ENCODE peak calls at places on chromosomes 2 and 18, in four cellular contexts. Q is HepG2, Y is K562, A is GM12878. V is an unnamed sample.

GRCh38 chr2:43136862-43137261 is 89.5 kb downstream of the ZFP36L2 start:
- DNase-seq in A (no peak), Q (no peak), Y (no peak), V (no peak)

GRCh38 chr2:140117371-140117770 is 1337.2 kb upstream of the NXPH2 start:
- DNase-seq in Q (no peak), A (no peak), Y (no peak), V (no peak)

GRCh38 chr18:43563780-43564179 is 286.5 kb upstream of the SYT4 start:
- DNase-seq in Y (no peak), Q (peak), A (no peak), V (no peak)

GRCh38 chr18:31680836-31681568 is 3.4 kb downstream of the B4GALT6 start:
- DNase-seq in A (no peak), Q (no peak), Y (peak), V (no peak)

GRCh38 chr2:176494949-176495353 is 225.7 kb downstream of the MTX2 start:
- DNase-seq in Q (no peak), A (no peak), Y (no peak), V (no peak)

GRCh38 chr2:22360735-22361374 is 1024.1 kb upstream of the KLHL29 start:
- DNase-seq in Q (no peak), Y (no peak), A (no peak), V (no peak)

GRCh38 chr18:39774957-39775582 is 2180.0 kb upstream of the PIK3C3 start:
- DNase-seq in A (no peak), Y (no peak), Q (no peak), V (no peak)

GRCh38 chr2:120686511-120687168 is 49.0 kb upstream of the GLI2 start:
- DNase-seq in Q (no peak), Y (peak), A (no peak), V (peak)

GRCh38 chr18:9716375-9716774 is 8.3 kb downstream of the RAB31 start:
- DNase-seq in Q (no peak), Y (no peak), A (no peak), V (no peak)

GRCh38 chr2:144012304-144012703 is 507.6 kb downstream of the ZEB2 start:
- DNase-seq in Q (no peak), Y (no peak), A (no peak), V (no peak)

GRCh38 chr2:186059096-186059495 is 320.5 kb downstream of the FSIP2 start:
- DNase-seq in Y (no peak), A (no peak), Q (no peak), V (no peak)

GRCh38 chr2:105294844-105295481 is 34.6 kb downstream of the TGFBRAP1 start:
- DNase-seq in Q (peak), A (no peak), Y (peak), V (peak)

GRCh38 chr2:181891258-181891965 is at the start of gene ITPRID2:
- DNase-seq in Q (peak), Y (peak), A (no peak), V (peak)

GRCh38 chr2:108637304-108637669 is 82.0 kb upstream of the RANBP2 start:
- DNase-seq in Y (peak), A (peak), Q (peak), V (no peak)

GRCh38 chr2:60852282-60852860 is 29.0 kb upstream of the REL start:
- DNase-seq in Q (no peak), Y (no peak), A (no peak), V (no peak)

GRCh38 chr18:10453885-10454772 is at the start of gene APCDD1:
- DNase-seq in Y (no peak), A (no peak), Q (peak), V (peak)

GRCh38 chr18:7535436-7536190 is 31.5 kb upstream of the PTPRM start:
- DNase-seq in Q (no peak), A (no peak), Y (no peak), V (no peak)

GRCh38 chr2:66781804-66782203 is 346.9 kb downstream of the MEIS1 start:
- DNase-seq in Y (no peak), Q (no peak), A (no peak), V (no peak)

GRCh38 chr2:55364189-55365055 is 55.2 kb downstream of the CCDC88A start:
- DNase-seq in Y (no peak), Q (no peak), A (no peak), V (no peak)

GRCh38 chr2:135744761-135745314 is 3.2 kb downstream of the UBXN4 start:
- DNase-seq in Q (peak), A (no peak), Y (peak), V (peak)

GRCh38 chr2:137677466-137677865 is 286.8 kb upstream of the HNMT start:
- DNase-seq in Q (no peak), Y (no peak), A (no peak), V (no peak)

GRCh38 chr18:45255142-45255890 is 360.0 kb upstream of the SLC14A2 start:
- DNase-seq in A (no peak), Y (no peak), Q (no peak), V (no peak)

GRCh38 chr2:44753552-44754285 is 187.8 kb upstream of the SIX3 start:
- DNase-seq in A (peak), Y (no peak), Q (no peak), V (no peak)

GRCh38 chr2:74418312-74418711 is 3.1 kb downstream of the C2orf81 start:
- DNase-seq in Y (no peak), Q (no peak), A (no peak), V (no peak)

GRCh38 chr2:68284896-68285295 is 32.6 kb upstream of the PPP3R1 start:
- DNase-seq in Y (no peak), A (no peak), Q (no peak), V (no peak)

GRCh38 chr2:4501525-4501924 is 798.1 kb downstream of the DCDC2C start:
- DNase-seq in Y (no peak), A (no peak), Q (no peak), V (no peak)

GRCh38 chr2:98459776-98460175 is 15.1 kb downstream of the INPP4A start:
- DNase-seq in Y (no peak), Q (no peak), A (no peak), V (no peak)

GRCh38 chr2:143615617-143616016 is 486.4 kb downstream of the ARHGAP15 start:
- DNase-seq in Y (no peak), A (no peak), Q (no peak), V (no peak)

GRCh38 chr2:41935806-41936205 is 112.0 kb upstream of the PKDCC start:
- DNase-seq in A (no peak), Q (no peak), Y (no peak), V (no peak)

GRCh38 chr2:47513981-47514520 is 111.1 kb downstream of the MSH2 start:
- DNase-seq in A (no peak), Y (no peak), Q (no peak), V (no peak)

GRCh38 chr2:9139491-9140443 is 66.8 kb upstream of the ASAP2 start:
- DNase-seq in A (no peak), Q (peak), Y (peak), V (peak)

GRCh38 chr18:10032331-10032979 is 118.6 kb downstream of the VAPA start:
- DNase-seq in Y (no peak), A (no peak), Q (no peak), V (peak)

GRCh38 chr2:136051001-136051724 is 65.7 kb upstream of the DARS1 start:
- DNase-seq in A (no peak), Q (no peak), Y (no peak), V (no peak)

GRCh38 chr2:159584796-159585195 is 31.6 kb downstream of the BAZ2B start:
- DNase-seq in Q (no peak), A (no peak), Y (no peak), V (no peak)

GRCh38 chr2:219125886-219126270 is 34.7 kb downstream of the NHEJ1 start:
- DNase-seq in Y (no peak), Q (no peak), A (no peak), V (no peak)

GRCh38 chr2:137969418-137969765 is 5.1 kb downstream of the HNMT start:
- DNase-seq in Q (no peak), Y (no peak), A (no peak), V (no peak)

GRCh38 chr2:111121028-111121872 is 536 bp downstream of the BCL2L11 start:
- DNase-seq in A (no peak), Q (peak), Y (peak), V (peak)

GRCh38 chr18:30094556-30094955 is 948.0 kb downstream of the DSC3 start:
- DNase-seq in A (no peak), Q (no peak), Y (no peak), V (no peak)

GRCh38 chr18:13377496-13377895 is 158.9 kb downstream of the LDLRAD4 start:
- DNase-seq in Q (no peak), A (no peak), Y (no peak), V (no peak)

GRCh38 chr2:28394331-28394877 is 1.7 kb downstream of the FOSL2 start:
- DNase-seq in Y (no peak), Q (no peak), A (no peak), V (no peak)
- TF ChIP-seq CREB1 in Y (no peak), Q (no peak), A (no peak), V (no peak)

DNA sequence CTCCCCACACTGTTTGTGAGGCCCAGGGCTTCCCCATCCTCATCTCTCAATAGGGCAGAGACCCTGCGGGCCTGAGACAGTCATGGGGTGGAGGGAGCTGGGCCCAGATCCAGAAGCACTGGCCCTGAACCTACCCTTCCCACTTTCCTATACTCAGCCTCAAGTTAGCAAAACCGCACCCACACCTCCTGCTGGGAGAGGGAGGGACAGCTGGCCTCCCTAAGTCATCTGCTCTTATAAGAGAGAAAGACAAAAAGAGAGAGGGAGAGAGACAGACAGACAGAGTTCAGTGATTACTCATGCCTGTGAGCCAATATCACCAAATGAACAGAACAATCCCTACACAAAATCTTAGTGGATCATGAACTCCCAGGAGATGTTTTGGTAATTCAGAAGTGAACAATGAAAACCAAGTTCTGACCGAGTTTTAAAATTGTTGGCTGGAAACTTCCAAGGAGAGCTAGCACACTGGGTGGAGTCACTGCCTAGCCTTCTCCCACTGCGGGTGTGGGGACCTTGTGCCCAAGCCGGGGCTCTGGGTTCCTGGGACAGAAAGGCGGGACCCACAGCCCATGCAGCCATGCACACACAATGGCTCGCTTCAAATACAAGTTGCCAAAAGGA is 130.5 kb downstream of the PXDN start:
- DNase-seq in A (no peak), Q (no peak), Y (no peak), V (no peak)
- TF ChIP-seq CBFB in A (no peak), Q (no peak), Y (no peak), V (no peak)

DNA sequence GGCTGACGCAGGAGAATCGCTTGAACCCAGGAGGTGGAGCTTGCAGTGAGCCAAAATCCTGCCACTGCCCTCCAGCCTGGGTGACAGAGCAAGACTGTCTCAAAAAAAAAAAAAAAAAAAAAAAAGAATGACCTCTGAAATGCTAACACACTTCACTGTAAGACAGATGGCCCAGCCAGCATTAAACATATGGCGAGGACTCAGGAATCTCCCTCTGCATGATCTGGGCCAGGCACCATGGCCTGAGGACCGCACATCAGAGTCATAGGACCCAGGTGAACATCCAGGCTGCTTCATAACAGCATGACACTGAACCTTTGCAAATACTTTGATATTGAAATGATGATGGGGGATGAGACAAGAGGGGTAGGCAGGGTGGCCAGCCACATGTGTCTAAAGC is 56.1 kb upstream of the DNMT3A start:
- DNase-seq in A (no peak), Y (no peak), Q (no peak), V (no peak)
- TF ChIP-seq CREB1 in A (no peak), Y (no peak), Q (no peak), V (no peak)

DNA sequence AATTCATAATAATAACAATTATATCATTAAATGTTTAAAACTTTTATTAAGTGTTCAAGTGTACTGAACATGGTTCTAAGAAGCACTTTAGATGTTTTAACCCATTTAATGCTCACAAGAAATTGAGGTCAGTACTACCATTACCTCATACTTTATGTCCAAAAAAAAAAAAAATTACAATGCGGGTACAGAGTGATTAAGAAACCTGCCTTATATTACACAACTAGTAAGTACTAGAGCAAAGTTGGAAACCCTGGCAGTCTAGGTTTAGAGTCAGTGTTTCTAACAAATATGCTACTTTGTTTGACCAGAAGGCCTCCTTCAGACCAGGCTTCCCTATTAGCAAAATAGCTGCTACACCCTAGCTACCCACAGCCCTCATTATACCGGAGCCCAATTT is 28.5 kb downstream of the PLEKHM3 start:
- DNase-seq in Y (no peak), Q (no peak), A (no peak), V (no peak)
- TF ChIP-seq CBFB in Y (no peak), Q (no peak), A (no peak), V (no peak)

DNA sequence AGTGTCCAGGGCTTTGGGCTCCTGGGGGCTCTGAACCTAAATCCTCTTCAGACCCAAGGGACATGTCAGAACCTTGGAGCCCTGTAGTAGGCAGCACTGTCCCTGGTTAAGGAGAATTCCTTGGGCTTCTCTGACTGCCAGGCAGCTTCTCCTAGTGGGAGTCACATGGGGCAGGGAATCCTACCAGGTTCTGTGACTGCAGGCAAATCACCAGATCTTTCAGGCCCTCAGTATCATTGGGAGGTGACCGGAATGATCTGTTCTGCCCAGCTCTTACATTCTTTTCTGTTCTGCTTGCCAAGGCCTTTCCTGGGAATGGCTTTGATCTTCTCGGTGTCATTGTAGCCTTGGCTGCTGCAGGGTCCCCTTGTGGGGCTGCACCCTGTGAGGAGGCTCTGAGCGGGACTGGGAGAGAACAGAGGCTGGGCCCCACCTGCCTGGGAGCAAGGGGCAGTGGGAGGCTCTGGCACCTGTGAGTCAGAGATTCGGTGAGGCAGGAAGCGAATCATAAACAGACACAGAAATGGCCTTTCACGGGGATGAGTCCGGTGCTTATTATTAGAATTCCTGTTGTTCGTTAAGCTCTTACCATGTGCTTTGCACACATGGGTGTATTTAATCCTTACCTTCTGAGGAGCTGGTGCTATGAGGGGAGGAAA is 14.1 kb downstream of the CEP68 start:
- DNase-seq in Q (peak), Y (no peak), A (no peak), V (no peak)
- TF ChIP-seq CREB1 in Q (no peak), Y (no peak), A (no peak), V (no peak)

DNA sequence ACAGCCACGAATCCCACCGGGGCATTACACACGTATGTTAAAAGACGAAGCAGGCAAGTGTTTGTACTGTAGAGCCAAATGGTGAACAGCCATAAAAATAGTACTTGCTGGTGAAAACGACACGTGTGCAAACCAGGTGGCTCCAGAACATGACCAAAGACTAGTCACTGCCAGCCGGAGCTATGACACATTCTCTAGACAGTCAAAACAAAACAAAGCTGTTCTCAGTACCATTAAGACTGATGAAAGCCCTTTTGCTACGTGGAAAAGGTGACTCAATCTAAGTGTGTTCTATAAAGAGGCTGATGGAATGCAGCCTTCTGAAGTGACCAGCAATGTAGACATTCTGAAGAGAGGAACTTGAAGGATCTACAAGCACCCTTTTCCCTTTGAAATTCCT is 367.7 kb upstream of the NETO1 start:
- DNase-seq in Y (no peak), Q (peak), A (peak), V (no peak)
- TF ChIP-seq CBFB in Y (no peak), Q (no peak), A (no peak), V (no peak)